ENCODE peak calls at places on chromosomes 13 and 19, in seven cellular contexts. H, J, F, O, L, W and D are unnamed samples.

GRCh38 chr13:44373601-44374347 is at the start of gene SERP2:
- DNase-seq in H (no peak), J (peak; percentile 80), L (no peak), W (no peak), O (peak; percentile 55), F (no peak), D (peak; percentile 84)

GRCh38 chr13:75352641-75353327 is 129.2 kb downstream of the TBC1D4 start:
- DNase-seq in F (no peak), W (no peak), J (no peak), L (no peak), H (no peak), O (no peak), D (no peak)

GRCh38 chr13:79810671-79811070 is 329.7 kb downstream of the NDFIP2 start:
- DNase-seq in O (no peak), L (no peak), J (no peak), W (no peak), H (no peak), F (no peak), D (peak; percentile 29)

GRCh38 chr19:10339380-10339960 is at the start of gene ICAM3:
- DNase-seq in L (no peak), O (no peak), H (peak; percentile 49), W (peak; percentile 44), F (peak; percentile 33), J (peak; percentile 94), D (no peak)

GRCh38 chr19:18488838-18489626 is 32.8 kb downstream of the ELL start:
- DNase-seq in O (peak; percentile 77), W (no peak), F (no peak), L (peak; percentile 55), H (no peak), J (no peak), D (peak; percentile 81)

GRCh38 chr19:54253331-54254194 is 3.5 kb downstream of the LILRB5 start:
- DNase-seq in H (no peak), J (no peak), W (no peak), F (no peak), O (no peak), L (no peak), D (no peak)

GRCh38 chr13:45121421-45121820 is 1.1 kb downstream of the GTF2F2 start:
- DNase-seq in J (no peak), O (peak; percentile 33), L (no peak), F (no peak), H (no peak), W (peak; percentile 6), D (peak; percentile 36)

GRCh38 chr19:12793290-12794195 is 2.3 kb downstream of the JUNB start:
- DNase-seq in W (peak; percentile 96), H (peak; percentile 92), J (peak; percentile 98), O (peak; percentile 96), L (peak; percentile 79), F (peak; percentile 95), D (peak; percentile 97)

DNA sequence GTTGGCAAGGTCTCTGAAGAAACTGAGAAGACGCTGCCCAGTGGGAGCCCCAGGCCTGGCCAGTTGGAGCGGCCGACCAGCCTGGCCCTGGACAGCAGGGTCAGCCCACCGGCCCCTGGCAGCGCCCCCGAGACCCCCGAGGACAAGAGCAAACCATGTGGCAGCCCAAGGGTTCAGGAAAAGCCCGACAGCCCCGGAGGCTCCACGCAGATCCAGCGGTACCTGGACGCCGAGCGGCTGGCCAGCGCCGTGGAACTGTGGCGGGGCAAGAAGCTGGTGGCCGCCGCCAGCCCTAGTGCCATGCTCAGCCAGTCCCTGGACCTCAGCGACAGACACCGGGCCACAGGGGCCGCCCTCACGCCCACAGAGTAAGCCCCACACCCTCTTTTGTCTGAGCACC is 20.1 kb upstream of the USE1 start:
- DNase-seq in J (peak; percentile 73), L (no peak), H (no peak), F (no peak), W (no peak), O (peak; percentile 3), D (no peak)
- H3K36me3 ChIP-seq in J (no peaks in the 10 kb centered on the region), L (peaks cover 55% of the 10 kb centered on the region), H (peaks cover 64% of the 10 kb centered on the region), F (peaks cover 15% of the 10 kb centered on the region), W (peaks cover 57% of the 10 kb centered on the region), O (no peaks in the 10 kb centered on the region), D (no peaks in the 10 kb centered on the region)

GRCh38 chr13:98606296-98606695 is 29.4 kb upstream of the STK24 start:
- DNase-seq in H (no peak), L (no peak), J (no peak), W (no peak), F (no peak), O (no peak), D (peak; percentile 37)
- H3K36me3 ChIP-seq in H (no peaks in the 10 kb centered on the region), L (no peaks in the 10 kb centered on the region), J (no peaks in the 10 kb centered on the region), W (no peaks in the 10 kb centered on the region), F (no peaks in the 10 kb centered on the region), O (no peaks in the 10 kb centered on the region), D (no peaks in the 10 kb centered on the region)

GRCh38 chr13:52169839-52170238 is 10.4 kb upstream of the NEK3 start:
- DNase-seq in O (no peak), H (no peak), J (no peak), W (no peak), F (no peak), L (no peak), D (no peak)

GRCh38 chr13:52177276-52177675 is 17.9 kb upstream of the NEK3 start:
- DNase-seq in O (no peak), F (no peak), H (no peak), L (no peak), W (no peak), J (no peak), D (no peak)

DNA sequence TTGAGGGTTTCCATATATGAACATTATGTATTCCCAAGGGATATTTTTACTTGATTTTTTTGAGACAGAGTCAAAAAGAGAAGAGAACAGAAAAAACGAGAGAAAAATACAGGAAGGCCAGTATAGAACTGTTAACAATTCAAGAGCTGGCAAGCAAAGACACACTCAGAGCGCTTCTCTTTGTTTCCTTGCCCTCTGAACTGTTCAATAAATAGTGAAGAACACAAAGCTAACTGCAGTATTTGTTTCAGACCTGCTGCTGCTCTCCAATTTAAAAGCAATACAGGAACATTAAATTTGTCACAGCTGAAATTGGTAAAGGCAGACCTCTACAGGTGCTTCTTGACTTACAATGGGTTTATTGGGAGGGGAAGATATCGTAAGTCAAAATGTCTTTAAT is 14.0 kb upstream of the NEK3 start:
- DNase-seq in F (no peak), J (no peak), L (no peak), W (no peak), O (no peak), H (no peak), D (no peak)
- H3K36me3 ChIP-seq in F (peaks cover 3% of the 10 kb centered on the region), J (no peaks in the 10 kb centered on the region), L (peaks cover 45% of the 10 kb centered on the region), W (peaks cover 20% of the 10 kb centered on the region), O (no peaks in the 10 kb centered on the region), H (peaks cover 10% of the 10 kb centered on the region), D (peaks cover 12% of the 10 kb centered on the region)

GRCh38 chr19:2117215-2117960 is 20.7 kb downstream of the IZUMO4 start:
- DNase-seq in O (no peak), J (no peak), L (no peak), W (no peak), H (no peak), F (no peak), D (no peak)

GRCh38 chr19:2120821-2121220 is 24.1 kb downstream of the IZUMO4 start:
- DNase-seq in O (no peak), J (no peak), F (no peak), W (no peak), L (no peak), H (no peak), D (no peak)

GRCh38 chr19:2119916-2120785 is 23.4 kb downstream of the IZUMO4 start:
- DNase-seq in O (no peak), F (no peak), L (no peak), H (no peak), W (no peak), J (no peak), D (no peak)

GRCh38 chr19:2116507-2116906 is 19.8 kb downstream of the IZUMO4 start:
- DNase-seq in W (no peak), H (no peak), F (no peak), J (no peak), O (no peak), L (no peak), D (no peak)

DNA sequence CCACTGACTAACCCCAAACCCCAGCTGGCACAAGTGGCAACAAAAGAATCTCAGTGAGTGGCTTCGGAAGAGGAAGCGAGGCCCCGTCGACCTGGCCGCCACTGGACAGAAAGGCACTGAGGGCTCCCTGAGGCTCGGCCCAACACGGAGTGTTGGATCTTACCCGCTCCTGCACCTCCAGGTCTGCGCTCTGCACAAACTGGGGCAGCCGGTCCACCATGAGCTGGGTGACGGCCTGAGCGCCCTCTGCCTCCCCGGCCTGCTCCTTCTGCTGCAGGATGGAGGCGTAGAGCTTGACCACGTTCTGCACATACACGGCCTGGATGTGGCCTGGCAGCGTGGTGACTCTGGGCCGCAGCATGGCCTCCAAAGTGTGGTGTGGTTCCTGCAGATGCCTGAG is 21.7 kb downstream of the IZUMO4 start:
- DNase-seq in H (no peak), F (no peak), J (no peak), W (no peak), O (no peak), L (no peak), D (no peak)
- H3K36me3 ChIP-seq in H (peaks cover 93% of the 10 kb centered on the region), F (peaks cover 65% of the 10 kb centered on the region), J (no peaks in the 10 kb centered on the region), W (peaks cover 85% of the 10 kb centered on the region), O (no peaks in the 10 kb centered on the region), L (peaks cover 96% of the 10 kb centered on the region), D (no peaks in the 10 kb centered on the region)

DNA sequence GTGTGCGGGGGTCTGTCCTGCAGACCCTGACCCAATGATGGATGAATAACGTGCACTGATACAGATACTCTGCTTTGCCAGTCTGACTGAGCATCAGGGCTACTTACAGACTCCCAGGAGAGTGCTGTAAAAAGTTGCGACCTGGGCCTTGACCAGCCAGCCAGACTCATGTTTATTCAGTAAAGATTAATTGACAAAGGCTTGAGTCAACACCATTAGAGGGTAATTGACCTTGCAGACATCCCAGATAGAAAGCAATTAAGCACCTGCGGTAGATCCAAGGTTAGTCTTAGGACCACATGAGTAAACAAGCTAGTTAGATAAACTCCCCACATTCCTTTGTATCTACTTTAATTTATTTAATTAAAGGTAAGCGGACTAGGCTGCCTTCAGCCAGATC is 10.4 kb downstream of the NUDT19 start:
- DNase-seq in W (no peak), L (no peak), H (no peak), J (no peak), O (peak; percentile 49), F (no peak), D (no peak)
- H3K36me3 ChIP-seq in W (no peaks in the 10 kb centered on the region), L (peaks cover 94% of the 10 kb centered on the region), H (peaks cover 9% of the 10 kb centered on the region), J (no peaks in the 10 kb centered on the region), O (no peaks in the 10 kb centered on the region), F (peaks cover 6% of the 10 kb centered on the region), D (no peaks in the 10 kb centered on the region)

DNA sequence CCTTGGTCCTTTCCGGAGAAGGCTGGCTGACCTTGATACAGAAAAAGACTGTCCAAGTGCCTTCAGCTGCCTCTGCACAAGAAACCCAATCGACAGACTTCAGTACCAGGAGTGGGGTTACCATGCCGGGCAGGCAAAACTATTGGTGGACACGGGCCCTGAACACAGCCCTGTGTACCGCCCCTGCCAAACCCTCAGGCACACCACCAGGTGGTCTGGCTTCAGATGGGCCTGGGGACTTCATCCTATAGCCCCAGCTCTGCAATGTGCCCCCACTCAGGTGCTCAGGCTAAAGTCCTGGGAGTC is 17.5 kb downstream of the TCF3 start:
- DNase-seq in W (no peak), L (no peak), H (no peak), J (no peak), F (no peak), O (no peak), D (no peak)
- H3K36me3 ChIP-seq in W (peaks cover 23% of the 10 kb centered on the region), L (peaks cover 93% of the 10 kb centered on the region), H (peaks cover 49% of the 10 kb centered on the region), J (no peaks in the 10 kb centered on the region), F (no peaks in the 10 kb centered on the region), O (no peaks in the 10 kb centered on the region), D (peaks cover 5% of the 10 kb centered on the region)